ENCODE peak calls at places on chromosomes 12 and 14, in four cellular contexts. U is CD4-positive, alpha-beta memory T cell; P is right cardiac atrium; W is Panc1. A is an unnamed sample.

GRCh38 chr12:53051058-53051880 is 1.4 kb downstream of the TNS2 start:
- DNase-seq in U (no peak), P (peak), W (no peak), A (peak)

GRCh38 chr12:12353807-12354206 is 3.1 kb upstream of the BORCS5 start:
- DNase-seq in U (no peak), P (no peak), W (no peak), A (no peak)

GRCh38 chr12:1517007-1517406 is 77.4 kb downstream of the FBXL14 start:
- DNase-seq in U (no peak), P (no peak), W (no peak), A (no peak)

GRCh38 chr14:92528486-92529100 is 15.0 kb downstream of the RIN3 start:
- DNase-seq in U (no peak), P (no peak), W (no peak), A (no peak)

GRCh38 chr14:40674503-40674902 is 932.2 kb upstream of the LRFN5 start:
- DNase-seq in U (no peak), P (no peak), W (no peak), A (no peak)

GRCh38 chr12:95829395-95829794 is 29.4 kb upstream of the SNRPF start:
- DNase-seq in U (no peak), P (no peak), W (no peak), A (no peak)

GRCh38 chr12:58757422-58757821 is 162.9 kb downstream of the LRIG3 start:
- DNase-seq in U (no peak), P (no peak), W (no peak), A (no peak)

GRCh38 chr14:100438678-100439592 is 115.8 kb downstream of the SLC25A47 start:
- DNase-seq in U (no peak), P (no peak), W (peak), A (peak)

GRCh38 chr12:115203661-115204060 is 519.7 kb upstream of the TBX3 start:
- DNase-seq in U (no peak), P (no peak), W (no peak), A (no peak)

GRCh38 chr12:118371354-118372282 is 1.1 kb downstream of the TAOK3 start:
- DNase-seq in U (peak), P (peak), W (no peak), A (peak)

DNA sequence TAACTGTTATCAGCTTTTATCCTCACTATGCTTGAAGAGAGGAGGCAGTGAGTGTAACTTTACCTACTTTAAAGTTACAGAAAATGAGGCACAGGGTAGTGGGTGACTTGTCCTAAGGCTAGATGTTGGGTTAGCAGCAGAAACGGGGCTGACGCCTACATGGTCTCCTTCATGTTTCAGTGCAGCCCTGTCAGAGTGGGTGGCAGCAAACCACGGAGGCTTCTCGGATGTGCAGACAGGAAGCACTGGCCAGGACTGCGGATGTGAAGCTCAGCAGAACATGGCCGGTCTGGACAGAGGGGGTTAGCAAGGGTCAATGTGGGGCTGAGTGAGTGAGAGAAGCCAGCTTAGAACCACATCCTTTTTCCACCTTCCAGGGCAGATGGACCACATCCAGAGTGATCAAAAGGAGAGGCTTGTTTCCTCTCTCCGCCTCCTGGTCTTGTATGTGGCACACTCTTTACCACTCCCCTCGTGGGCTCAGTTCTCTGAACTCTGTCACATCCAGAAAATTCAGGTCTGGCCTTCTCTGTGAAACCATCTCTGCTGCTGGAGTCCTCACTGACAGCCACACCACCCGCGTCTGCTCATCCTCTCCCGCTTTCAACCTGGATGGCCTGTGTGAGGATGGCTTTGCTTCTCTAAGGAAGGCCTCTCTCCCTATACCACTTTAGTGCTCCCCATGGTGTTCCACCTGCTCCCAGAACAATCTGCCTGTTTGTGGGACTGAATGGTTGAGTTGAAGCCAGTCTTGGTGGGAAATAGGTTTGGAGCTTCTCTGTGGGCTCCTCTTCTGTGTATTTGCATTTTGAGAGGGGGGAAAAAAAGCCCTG is 14.1 kb downstream of the SUSD6 start:
- DNase-seq in U (peak), P (peak), W (no peak), A (peak)
- H3K4me3 ChIP-seq in U (peak), P (no peak), W (no peak), A (no peak)

GRCh38 chr12:70829070-70829469 is 91.5 kb downstream of the PTPRR start:
- DNase-seq in U (no peak), P (no peak), W (no peak), A (no peak)

GRCh38 chr12:70823182-70823976 is 97.2 kb downstream of the PTPRR start:
- DNase-seq in U (no peak), P (no peak), W (no peak), A (no peak)

GRCh38 chr12:70828391-70828790 is 92.1 kb downstream of the PTPRR start:
- DNase-seq in U (no peak), P (no peak), W (no peak), A (no peak)

GRCh38 chr12:70824511-70824910 is 96.0 kb downstream of the PTPRR start:
- DNase-seq in U (no peak), P (no peak), W (no peak), A (no peak)

GRCh38 chr12:70826156-70826555 is 94.4 kb downstream of the PTPRR start:
- DNase-seq in U (no peak), P (no peak), W (no peak), A (no peak)
- H3K4me3 ChIP-seq in U (no peak), P (no peak), W (no peak), A (no peak)

GRCh38 chr14:22630066-22630465 is 14.1 kb downstream of the OR6J1 start:
- DNase-seq in U (no peak), P (no peak), W (no peak), A (no peak)

GRCh38 chr14:22640192-22640591 is 4.0 kb downstream of the OR6J1 start:
- DNase-seq in U (no peak), P (no peak), W (no peak), A (no peak)

GRCh38 chr14:22629357-22629756 is 14.8 kb downstream of the OR6J1 start:
- DNase-seq in U (no peak), P (no peak), W (no peak), A (no peak)

GRCh38 chr14:22630486-22630885 is 13.7 kb downstream of the OR6J1 start:
- DNase-seq in U (no peak), P (no peak), W (no peak), A (no peak)

DNA sequence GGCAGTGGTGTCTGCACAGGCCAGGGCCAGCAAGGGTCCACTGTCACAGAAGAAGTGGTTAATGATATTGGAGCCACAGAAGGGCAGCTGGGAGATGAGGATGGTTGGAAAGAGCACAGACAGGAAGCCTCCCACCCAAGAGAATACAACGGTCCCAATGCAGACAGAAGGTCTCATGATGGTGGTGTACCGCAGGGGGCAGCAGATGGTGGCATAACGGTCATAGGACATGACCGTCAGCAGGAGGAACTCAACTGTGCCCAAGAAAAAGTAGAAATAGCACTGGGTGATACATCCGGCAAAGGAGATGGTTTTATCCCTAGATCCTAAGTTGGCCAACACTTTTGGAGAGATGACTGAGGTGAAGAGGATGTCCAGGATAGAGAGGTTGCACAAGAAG is 9.9 kb downstream of the OR6J1 start:
- DNase-seq in U (no peak), P (no peak), W (no peak), A (no peak)
- H3K4me3 ChIP-seq in U (no peak), P (no peak), W (no peak), A (no peak)

GRCh38 chr12:116881325-116881866 is at the start of gene HRK:
- DNase-seq in U (no peak), P (no peak), W (no peak), A (no peak)
- H3K4me3 ChIP-seq in U (no peak), P (peak), W (peak), A (no peak)

A was measured in right lobe of liver.